ENCODE peak calls at places on chromosomes 11 and 22, in ten cellular contexts. One of them, this sample, is unnamed.

GRCh38 chr11:84019576-84020194 is 733.5 kb upstream of the CCDC90B start:
- DNase-seq in A549: no peak
- DNase-seq in ovary: no peak
- DNase-seq in upper lobe of left lung: no peak
- DNase-seq in suprapubic skin: no peak
- DNase-seq in esophagus muscularis mucosa: no peak
- DNase-seq in SK-N-SH: no peak
- DNase-seq in HepG2: no peak
- DNase-seq in stomach: no peak
- DNase-seq in sigmoid colon: no peak
- DNase-seq in this sample: no peak

GRCh38 chr22:36065462-36065774 is 36.8 kb upstream of the RBFOX2 start:
- DNase-seq in A549: no peak
- DNase-seq in ovary: no peak
- DNase-seq in upper lobe of left lung: no peak
- DNase-seq in suprapubic skin: no peak
- DNase-seq in esophagus muscularis mucosa: peak; percentile 92
- DNase-seq in SK-N-SH: no peak
- DNase-seq in HepG2: no peak
- DNase-seq in stomach: no peak
- DNase-seq in sigmoid colon: no peak
- DNase-seq in this sample: no peak

GRCh38 chr11:48124880-48125279 is 91.7 kb upstream of the OR4B1 start:
- DNase-seq in A549: no peak
- DNase-seq in ovary: no peak
- DNase-seq in upper lobe of left lung: no peak
- DNase-seq in suprapubic skin: no peak
- DNase-seq in esophagus muscularis mucosa: peak; percentile 77
- DNase-seq in SK-N-SH: no peak
- DNase-seq in HepG2: no peak
- DNase-seq in stomach: no peak
- DNase-seq in sigmoid colon: no peak
- DNase-seq in this sample: no peak

GRCh38 chr11:71342951-71343827 is 90.8 kb upstream of the SHANK2 start:
- DNase-seq in A549: peak; percentile 60
- DNase-seq in ovary: no peak
- DNase-seq in upper lobe of left lung: peak; percentile 44
- DNase-seq in suprapubic skin: no peak
- DNase-seq in esophagus muscularis mucosa: no peak
- DNase-seq in SK-N-SH: peak; percentile 74
- DNase-seq in HepG2: peak; percentile 77
- DNase-seq in stomach: peak; percentile 58
- DNase-seq in sigmoid colon: no peak
- DNase-seq in this sample: no peak

GRCh38 chr11:34649597-34649996 is 28.7 kb downstream of the EHF start:
- DNase-seq in A549: no peak
- DNase-seq in ovary: no peak
- DNase-seq in upper lobe of left lung: no peak
- DNase-seq in suprapubic skin: no peak
- DNase-seq in esophagus muscularis mucosa: no peak
- DNase-seq in SK-N-SH: no peak
- DNase-seq in HepG2: no peak
- DNase-seq in stomach: no peak
- DNase-seq in sigmoid colon: no peak
- DNase-seq in this sample: no peak

GRCh38 chr11:72676874-72677341 is 2.7 kb upstream of the PDE2A start:
- DNase-seq in A549: peak; percentile 32
- DNase-seq in ovary: peak; percentile 64
- DNase-seq in upper lobe of left lung: peak; percentile 56
- DNase-seq in suprapubic skin: peak; percentile 78
- DNase-seq in esophagus muscularis mucosa: no peak
- DNase-seq in SK-N-SH: no peak
- DNase-seq in HepG2: peak; percentile 15
- DNase-seq in stomach: peak; percentile 59
- DNase-seq in sigmoid colon: no peak
- DNase-seq in this sample: peak; percentile 30

GRCh38 chr11:71476926-71477636 is 24.1 kb downstream of the NADSYN1 start:
- DNase-seq in A549: no peak
- DNase-seq in ovary: no peak
- DNase-seq in upper lobe of left lung: no peak
- DNase-seq in suprapubic skin: no peak
- DNase-seq in esophagus muscularis mucosa: no peak
- DNase-seq in SK-N-SH: no peak
- DNase-seq in HepG2: no peak
- DNase-seq in stomach: no peak
- DNase-seq in sigmoid colon: no peak
- DNase-seq in this sample: no peak

GRCh38 chr11:92152245-92152644 is 72.4 kb upstream of the FAT3 start:
- DNase-seq in A549: peak; percentile 28
- DNase-seq in ovary: no peak
- DNase-seq in upper lobe of left lung: no peak
- DNase-seq in suprapubic skin: no peak
- DNase-seq in esophagus muscularis mucosa: no peak
- DNase-seq in SK-N-SH: peak; percentile 16
- DNase-seq in HepG2: peak; percentile 12
- DNase-seq in stomach: no peak
- DNase-seq in sigmoid colon: no peak
- DNase-seq in this sample: no peak

GRCh38 chr11:3231851-3232744 is at the start of gene MRGPRE:
- DNase-seq in A549: no peak
- DNase-seq in ovary: peak; percentile 7
- DNase-seq in upper lobe of left lung: peak; percentile 18
- DNase-seq in suprapubic skin: peak; percentile 65
- DNase-seq in esophagus muscularis mucosa: no peak
- DNase-seq in SK-N-SH: peak; percentile 74
- DNase-seq in HepG2: no peak
- DNase-seq in stomach: no peak
- DNase-seq in sigmoid colon: peak; percentile 61
- DNase-seq in this sample: no peak

GRCh38 chr22:32204211-32204855 is 540 bp downstream of the RFPL2 start:
- DNase-seq in A549: peak; percentile 36
- DNase-seq in ovary: no peak
- DNase-seq in upper lobe of left lung: no peak
- DNase-seq in suprapubic skin: no peak
- DNase-seq in esophagus muscularis mucosa: peak; percentile 64
- DNase-seq in SK-N-SH: peak; percentile 60
- DNase-seq in HepG2: peak; percentile 9
- DNase-seq in stomach: no peak
- DNase-seq in sigmoid colon: no peak
- DNase-seq in this sample: no peak

GRCh38 chr11:122180435-122180834 is 64.4 kb upstream of the BLID start:
- DNase-seq in A549: peak; percentile 69
- DNase-seq in ovary: no peak
- DNase-seq in upper lobe of left lung: no peak
- DNase-seq in suprapubic skin: no peak
- DNase-seq in esophagus muscularis mucosa: no peak
- DNase-seq in SK-N-SH: no peak
- DNase-seq in HepG2: no peak
- DNase-seq in stomach: no peak
- DNase-seq in sigmoid colon: no peak
- DNase-seq in this sample: no peak

GRCh38 chr11:84740050-84740449 is 887.1 kb downstream of the DLG2 start:
- DNase-seq in A549: no peak
- DNase-seq in ovary: no peak
- DNase-seq in upper lobe of left lung: no peak
- DNase-seq in suprapubic skin: no peak
- DNase-seq in esophagus muscularis mucosa: no peak
- DNase-seq in SK-N-SH: no peak
- DNase-seq in HepG2: no peak
- DNase-seq in stomach: no peak
- DNase-seq in sigmoid colon: no peak
- DNase-seq in this sample: no peak

GRCh38 chr11:15865212-15865987 is 490.9 kb downstream of the SOX6 start:
- DNase-seq in A549: no peak
- DNase-seq in ovary: no peak
- DNase-seq in upper lobe of left lung: no peak
- DNase-seq in suprapubic skin: no peak
- DNase-seq in esophagus muscularis mucosa: no peak
- DNase-seq in SK-N-SH: no peak
- DNase-seq in HepG2: no peak
- DNase-seq in stomach: no peak
- DNase-seq in sigmoid colon: no peak
- DNase-seq in this sample: no peak

GRCh38 chr22:28896611-28897010 is 13.2 kb downstream of the ZNRF3 start:
- DNase-seq in A549: no peak
- DNase-seq in ovary: no peak
- DNase-seq in upper lobe of left lung: no peak
- DNase-seq in suprapubic skin: no peak
- DNase-seq in esophagus muscularis mucosa: no peak
- DNase-seq in SK-N-SH: no peak
- DNase-seq in HepG2: no peak
- DNase-seq in stomach: no peak
- DNase-seq in sigmoid colon: no peak
- DNase-seq in this sample: no peak

GRCh38 chr22:28900379-28900778 is 17.0 kb downstream of the ZNRF3 start:
- DNase-seq in A549: no peak
- DNase-seq in ovary: no peak
- DNase-seq in upper lobe of left lung: no peak
- DNase-seq in suprapubic skin: peak; percentile 2
- DNase-seq in esophagus muscularis mucosa: no peak
- DNase-seq in SK-N-SH: no peak
- DNase-seq in HepG2: no peak
- DNase-seq in stomach: no peak
- DNase-seq in sigmoid colon: peak; percentile 18
- DNase-seq in this sample: no peak

GRCh38 chr22:28894793-28895192 is 11.4 kb downstream of the ZNRF3 start:
- DNase-seq in A549: no peak
- DNase-seq in ovary: no peak
- DNase-seq in upper lobe of left lung: no peak
- DNase-seq in suprapubic skin: no peak
- DNase-seq in esophagus muscularis mucosa: no peak
- DNase-seq in SK-N-SH: no peak
- DNase-seq in HepG2: no peak
- DNase-seq in stomach: no peak
- DNase-seq in sigmoid colon: peak; percentile 9
- DNase-seq in this sample: no peak

GRCh38 chr22:28899199-28899853 is 16.0 kb downstream of the ZNRF3 start:
- DNase-seq in A549: no peak
- DNase-seq in ovary: no peak
- DNase-seq in upper lobe of left lung: no peak
- DNase-seq in suprapubic skin: peak; percentile 40
- DNase-seq in esophagus muscularis mucosa: no peak
- DNase-seq in SK-N-SH: no peak
- DNase-seq in HepG2: no peak
- DNase-seq in stomach: no peak
- DNase-seq in sigmoid colon: peak; percentile 46
- DNase-seq in this sample: no peak

GRCh38 chr22:28898233-28898629 is 14.9 kb downstream of the ZNRF3 start:
- DNase-seq in A549: no peak
- DNase-seq in ovary: no peak
- DNase-seq in upper lobe of left lung: no peak
- DNase-seq in suprapubic skin: no peak
- DNase-seq in esophagus muscularis mucosa: no peak
- DNase-seq in SK-N-SH: no peak
- DNase-seq in HepG2: no peak
- DNase-seq in stomach: no peak
- DNase-seq in sigmoid colon: peak; percentile 2
- DNase-seq in this sample: no peak
- TF ChIP-seq EP300 in A549: no peak
- TF ChIP-seq EP300 in ovary: no peak
- TF ChIP-seq EP300 in upper lobe of left lung: no peak
- TF ChIP-seq EP300 in suprapubic skin: no peak
- TF ChIP-seq EP300 in esophagus muscularis mucosa: no peak
- TF ChIP-seq EP300 in SK-N-SH: no peak
- TF ChIP-seq EP300 in HepG2: no peak
- TF ChIP-seq EP300 in stomach: no peak
- TF ChIP-seq EP300 in sigmoid colon: no peak
- TF ChIP-seq EP300 in this sample: no peak

GRCh38 chr22:47030881-47031627 is 268.6 kb downstream of the TBC1D22A start:
- DNase-seq in A549: no peak
- DNase-seq in ovary: no peak
- DNase-seq in upper lobe of left lung: no peak
- DNase-seq in suprapubic skin: peak; percentile 72
- DNase-seq in esophagus muscularis mucosa: no peak
- DNase-seq in SK-N-SH: no peak
- DNase-seq in HepG2: no peak
- DNase-seq in stomach: no peak
- DNase-seq in sigmoid colon: peak; percentile 65
- DNase-seq in this sample: no peak
- TF ChIP-seq EP300 in A549: no peak
- TF ChIP-seq EP300 in ovary: no peak
- TF ChIP-seq EP300 in upper lobe of left lung: no peak
- TF ChIP-seq EP300 in suprapubic skin: no peak
- TF ChIP-seq EP300 in esophagus muscularis mucosa: no peak
- TF ChIP-seq EP300 in SK-N-SH: no peak
- TF ChIP-seq EP300 in HepG2: no peak
- TF ChIP-seq EP300 in stomach: no peak
- TF ChIP-seq EP300 in sigmoid colon: no peak
- TF ChIP-seq EP300 in this sample: no peak

GRCh38 chr11:123235687-123236261 is 40.7 kb upstream of the CLMP start:
- DNase-seq in A549: no peak
- DNase-seq in ovary: peak; percentile 51
- DNase-seq in upper lobe of left lung: no peak
- DNase-seq in suprapubic skin: no peak
- DNase-seq in esophagus muscularis mucosa: no peak
- DNase-seq in SK-N-SH: no peak
- DNase-seq in HepG2: no peak
- DNase-seq in stomach: no peak
- DNase-seq in sigmoid colon: peak; percentile 71
- DNase-seq in this sample: no peak
- TF ChIP-seq EP300 in A549: no peak
- TF ChIP-seq EP300 in ovary: no peak
- TF ChIP-seq EP300 in upper lobe of left lung: no peak
- TF ChIP-seq EP300 in suprapubic skin: no peak
- TF ChIP-seq EP300 in esophagus muscularis mucosa: no peak
- TF ChIP-seq EP300 in SK-N-SH: no peak
- TF ChIP-seq EP300 in HepG2: no peak
- TF ChIP-seq EP300 in stomach: no peak
- TF ChIP-seq EP300 in sigmoid colon: no peak
- TF ChIP-seq EP300 in this sample: no peak

GRCh38 chr22:30433773-30434172 is 8.2 kb downstream of the MTFP1 start:
- DNase-seq in A549: no peak
- DNase-seq in ovary: no peak
- DNase-seq in upper lobe of left lung: no peak
- DNase-seq in suprapubic skin: no peak
- DNase-seq in esophagus muscularis mucosa: no peak
- DNase-seq in SK-N-SH: no peak
- DNase-seq in HepG2: no peak
- DNase-seq in stomach: no peak
- DNase-seq in sigmoid colon: no peak
- DNase-seq in this sample: no peak

GRCh38 chr22:30435674-30436126 is 10.1 kb downstream of the MTFP1 start:
- DNase-seq in A549: no peak
- DNase-seq in ovary: no peak
- DNase-seq in upper lobe of left lung: peak; percentile 54
- DNase-seq in suprapubic skin: no peak
- DNase-seq in esophagus muscularis mucosa: no peak
- DNase-seq in SK-N-SH: no peak
- DNase-seq in HepG2: no peak
- DNase-seq in stomach: peak; percentile 56
- DNase-seq in sigmoid colon: no peak
- DNase-seq in this sample: no peak

GRCh38 chr22:30436196-30436595 is 10.6 kb downstream of the MTFP1 start:
- DNase-seq in A549: no peak
- DNase-seq in ovary: no peak
- DNase-seq in upper lobe of left lung: no peak
- DNase-seq in suprapubic skin: no peak
- DNase-seq in esophagus muscularis mucosa: no peak
- DNase-seq in SK-N-SH: no peak
- DNase-seq in HepG2: no peak
- DNase-seq in stomach: no peak
- DNase-seq in sigmoid colon: no peak
- DNase-seq in this sample: no peak

GRCh38 chr22:30433227-30433626 is 7.7 kb downstream of the MTFP1 start:
- DNase-seq in A549: no peak
- DNase-seq in ovary: no peak
- DNase-seq in upper lobe of left lung: no peak
- DNase-seq in suprapubic skin: no peak
- DNase-seq in esophagus muscularis mucosa: no peak
- DNase-seq in SK-N-SH: no peak
- DNase-seq in HepG2: no peak
- DNase-seq in stomach: no peak
- DNase-seq in sigmoid colon: no peak
- DNase-seq in this sample: no peak

GRCh38 chr22:30434775-30435315 is 9.3 kb downstream of the MTFP1 start:
- DNase-seq in A549: no peak
- DNase-seq in ovary: no peak
- DNase-seq in upper lobe of left lung: no peak
- DNase-seq in suprapubic skin: no peak
- DNase-seq in esophagus muscularis mucosa: no peak
- DNase-seq in SK-N-SH: no peak
- DNase-seq in HepG2: peak; percentile 62
- DNase-seq in stomach: no peak
- DNase-seq in sigmoid colon: no peak
- DNase-seq in this sample: no peak
- TF ChIP-seq EP300 in A549: no peak
- TF ChIP-seq EP300 in ovary: no peak
- TF ChIP-seq EP300 in upper lobe of left lung: no peak
- TF ChIP-seq EP300 in suprapubic skin: no peak
- TF ChIP-seq EP300 in esophagus muscularis mucosa: no peak
- TF ChIP-seq EP300 in SK-N-SH: no peak
- TF ChIP-seq EP300 in HepG2: no peak
- TF ChIP-seq EP300 in stomach: no peak
- TF ChIP-seq EP300 in sigmoid colon: no peak
- TF ChIP-seq EP300 in this sample: no peak

This sample was measured in tibial nerve.